ENCODE peak calls at places on chromosomes 6 and 20, in ten cellular contexts. P is right lobe of liver, U is thyroid gland, Z is Peyer's patch, A is GM12878, X is tibial nerve, B is uterus, Q is adrenal gland, O is H54, T is transverse colon. M is an unnamed sample.

GRCh38 chr6:18122128-18123093 is at the start of gene NHLRC1:
- DNase-seq in P (peak), U (peak), Z (peak), A (peak), X (peak), B (peak), Q (peak), O (no peak), T (peak), M (peak)

GRCh38 chr6:157019733-157020132 is 242.6 kb downstream of the ARID1B start:
- DNase-seq in P (no peak), U (no peak), Z (no peak), A (no peak), X (no peak), B (no peak), Q (no peak), O (no peak), T (no peak), M (peak)

GRCh38 chr20:40525356-40525755 is 163.7 kb downstream of the MAFB start:
- DNase-seq in P (no peak), U (no peak), Z (no peak), A (no peak), X (no peak), B (no peak), Q (no peak), O (no peak), T (no peak), M (no peak)

GRCh38 chr6:69865126-69865525 is 1.2 kb upstream of the COL19A1 start:
- DNase-seq in P (no peak), U (no peak), Z (no peak), A (no peak), X (no peak), B (no peak), Q (no peak), O (no peak), T (no peak), M (no peak)

GRCh38 chr6:152356659-152357058 is 280.5 kb downstream of the SYNE1 start:
- DNase-seq in P (no peak), U (no peak), Z (no peak), A (no peak), X (no peak), B (no peak), Q (no peak), O (no peak), T (no peak), M (peak)

GRCh38 chr6:6915813-6916547 is 191.8 kb upstream of the RREB1 start:
- DNase-seq in P (peak), U (peak), Z (no peak), A (no peak), X (peak), B (peak), Q (peak), O (no peak), T (peak), M (no peak)

GRCh38 chr6:4948781-4949450 is 54.9 kb downstream of the RPP40 start:
- DNase-seq in P (no peak), U (peak), Z (no peak), A (no peak), X (no peak), B (no peak), Q (no peak), O (no peak), T (no peak), M (peak)

GRCh38 chr6:93416575-93417420 is 2.6 kb downstream of the EPHA7 start:
- DNase-seq in P (peak), U (no peak), Z (peak), A (no peak), X (no peak), B (no peak), Q (peak), O (no peak), T (peak), M (no peak)

GRCh38 chr6:127855542-127856159 is 45.2 kb downstream of the THEMIS start:
- DNase-seq in P (no peak), U (peak), Z (no peak), A (no peak), X (no peak), B (no peak), Q (no peak), O (no peak), T (no peak), M (no peak)

GRCh38 chr6:1297746-1298145 is 14.2 kb upstream of the FOXQ1 start:
- DNase-seq in P (no peak), U (no peak), Z (no peak), A (no peak), X (no peak), B (no peak), Q (no peak), O (no peak), T (no peak), M (no peak)

GRCh38 chr6:154758125-154758524 is 24.9 kb downstream of the SCAF8 start:
- DNase-seq in P (no peak), U (no peak), Z (no peak), A (no peak), X (no peak), B (no peak), Q (no peak), O (no peak), T (no peak), M (no peak)

GRCh38 chr6:135667694-135668455 is 170.3 kb upstream of the AHI1 start:
- DNase-seq in P (no peak), U (no peak), Z (no peak), A (no peak), X (no peak), B (peak), Q (no peak), O (peak), T (no peak), M (no peak)

GRCh38 chr20:56328861-56329260 is 29.9 kb upstream of the FAM210B start:
- DNase-seq in P (no peak), U (peak), Z (no peak), A (no peak), X (no peak), B (no peak), Q (peak), O (no peak), T (no peak), M (no peak)

GRCh38 chr20:49278036-49278816 is at the start of gene ZNFX1:
- DNase-seq in P (peak), U (peak), Z (peak), A (peak), X (peak), B (peak), Q (peak), O (peak), T (peak), M (peak)
- TF ChIP-seq POLR2A in P (peak), U (peak), Z (peak), A (peak), X (peak), B (peak), Q (peak), O (peak), T (peak), M (peak)

DNA sequence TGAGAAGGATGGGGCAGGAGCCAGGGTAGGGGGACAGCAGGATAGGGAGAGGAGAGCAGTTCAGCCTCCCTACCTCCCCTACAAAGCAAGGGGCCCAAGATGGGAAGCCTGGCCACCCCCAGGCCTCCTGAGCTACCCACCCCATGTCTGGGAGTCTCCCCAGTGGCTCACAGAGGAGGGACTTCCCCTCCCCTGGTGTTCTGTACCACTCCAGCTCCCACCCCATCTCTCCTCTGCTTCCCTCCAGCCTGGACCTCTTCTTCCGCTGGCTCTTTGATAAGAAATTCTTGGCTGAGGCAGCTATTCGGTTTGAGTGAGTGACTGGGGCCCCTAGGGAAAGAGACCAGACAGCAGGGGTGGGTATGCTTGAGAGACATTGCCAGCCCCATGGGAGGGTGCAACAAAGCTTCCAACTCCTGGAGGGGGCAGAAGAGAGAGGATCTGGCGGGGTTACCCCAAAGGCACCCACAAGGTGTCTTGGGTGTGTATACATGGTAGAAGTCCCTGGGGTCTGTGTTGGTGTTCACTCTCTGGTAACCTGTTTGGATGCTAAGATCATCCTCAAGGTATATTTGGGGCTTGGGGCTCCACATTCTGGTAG is 8.2 kb upstream of the CAPN11 start:
- DNase-seq in P (no peak), U (no peak), Z (no peak), A (no peak), X (no peak), B (no peak), Q (no peak), O (no peak), T (no peak), M (no peak)
- TF ChIP-seq POLR2A in P (no peak), U (no peak), Z (no peak), A (no peak), X (no peak), B (no peak), Q (no peak), O (no peak), T (no peak), M (no peak)

GRCh38 chr6:109095036-109095820 is at the start of gene CEP57L1:
- DNase-seq in P (peak), U (peak), Z (peak), A (peak), X (peak), B (peak), Q (peak), O (peak), T (peak), M (peak)

GRCh38 chr6:109093732-109094131 is 914 bp downstream of the SESN1 start:
- DNase-seq in P (no peak), U (no peak), Z (no peak), A (no peak), X (no peak), B (no peak), Q (no peak), O (no peak), T (no peak), M (peak)

GRCh38 chr6:109096198-109096597 is 891 bp downstream of the CEP57L1 start:
- DNase-seq in P (no peak), U (no peak), Z (no peak), A (no peak), X (no peak), B (no peak), Q (no peak), O (no peak), T (no peak), M (peak)

GRCh38 chr6:109095821-109096084 is 446 bp downstream of the CEP57L1 start:
- DNase-seq in P (no peak), U (no peak), Z (no peak), A (no peak), X (no peak), B (no peak), Q (no peak), O (no peak), T (no peak), M (no peak)

DNA sequence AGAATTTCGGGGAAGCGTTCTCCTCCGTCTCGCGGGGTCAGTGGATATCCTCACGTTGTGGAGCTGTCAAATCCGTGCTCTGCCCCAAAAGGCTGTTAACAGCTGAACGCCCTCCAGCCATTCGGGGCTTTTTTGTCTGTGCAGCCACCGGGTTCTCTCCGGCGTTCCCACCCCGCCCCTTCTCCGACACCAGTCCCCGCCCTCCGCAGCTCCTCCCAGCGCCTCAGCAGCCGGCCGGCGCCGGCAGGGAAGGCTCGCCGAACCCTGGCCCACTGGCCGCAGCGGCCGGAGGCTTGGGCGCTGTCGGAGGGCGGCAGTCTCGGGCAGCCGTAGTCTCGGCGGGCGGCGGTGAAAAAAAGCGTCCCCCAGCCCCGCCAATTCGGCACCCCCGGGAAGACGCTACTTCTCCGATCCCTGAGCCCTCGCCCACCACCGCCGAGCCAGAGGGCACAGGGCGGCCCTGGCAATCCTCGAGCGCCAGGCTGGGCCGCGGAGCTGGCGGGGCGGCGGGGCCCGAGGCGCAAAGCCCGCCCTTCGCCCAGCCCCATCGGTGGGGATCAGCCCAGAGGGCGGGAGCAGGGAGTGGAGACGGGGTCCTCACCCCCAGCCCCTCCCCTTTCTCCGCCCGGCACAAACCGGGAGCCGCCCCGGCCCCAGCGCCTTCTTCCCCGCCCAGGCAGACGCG is at the start of gene SESN1:
- DNase-seq in P (peak), U (peak), Z (peak), A (peak), X (peak), B (peak), Q (peak), O (peak), T (peak), M (peak)
- TF ChIP-seq POLR2A in P (peak), U (peak), Z (peak), A (peak), X (peak), B (peak), Q (peak), O (peak), T (peak), M (peak)

GRCh38 chr6:73580247-73581149 is 59.7 kb upstream of the EEF1A1 start:
- DNase-seq in P (peak), U (peak), Z (peak), A (peak), X (peak), B (peak), Q (peak), O (peak), T (peak), M (peak)
- TF ChIP-seq POLR2A in P (peak), U (peak), Z (peak), A (peak), X (peak), B (peak), Q (peak), O (peak), T (peak), M (peak)